ENCODE peak calls at places on chromosomes 2 and 18, in four cellular contexts. G is AG09309, H is endodermal cell, U is cardiac muscle cell. R is an unnamed sample.

GRCh38 chr18:79927597-79928562 is 23.6 kb downstream of the SLC66A2 start:
- DNase-seq in G (no peak), H (peak; percentile 30), U (no peak), R (no peak)

GRCh38 chr2:154875999-154876398 is 177.5 kb downstream of the KCNJ3 start:
- DNase-seq in G (no peak), H (no peak), U (no peak), R (no peak)

GRCh38 chr2:106104332-106105062 is 89.6 kb downstream of the UXS1 start:
- DNase-seq in H (peak; percentile 87), U (peak; percentile 73), G (no peak), R (peak; percentile 26)

GRCh38 chr2:100197643-100198153 is 55.3 kb upstream of the AFF3 start:
- DNase-seq in H (peak; percentile 81), G (no peak), U (peak; percentile 74), R (peak; percentile 46)

GRCh38 chr2:194954216-194954615 is 702.8 kb upstream of the SLC39A10 start:
- DNase-seq in G (no peak), H (no peak), U (no peak), R (no peak)

GRCh38 chr2:223993634-223994232 is 36.5 kb downstream of the MRPL44 start:
- DNase-seq in U (peak; percentile 89), G (peak; percentile 64), H (peak; percentile 85), R (peak; percentile 52)

GRCh38 chr2:1041012-1041805 is 90.6 kb downstream of the SNTG2 start:
- DNase-seq in G (no peak), U (no peak), H (no peak), R (no peak)

GRCh38 chr18:49784427-49785185 is 28.7 kb downstream of the ACAA2 start:
- DNase-seq in H (no peak), U (no peak), G (peak; percentile 16), R (no peak)

GRCh38 chr2:240739797-240740196 is 48.1 kb downstream of the AQP12A start:
- DNase-seq in G (no peak), H (no peak), U (no peak), R (no peak)

DNA sequence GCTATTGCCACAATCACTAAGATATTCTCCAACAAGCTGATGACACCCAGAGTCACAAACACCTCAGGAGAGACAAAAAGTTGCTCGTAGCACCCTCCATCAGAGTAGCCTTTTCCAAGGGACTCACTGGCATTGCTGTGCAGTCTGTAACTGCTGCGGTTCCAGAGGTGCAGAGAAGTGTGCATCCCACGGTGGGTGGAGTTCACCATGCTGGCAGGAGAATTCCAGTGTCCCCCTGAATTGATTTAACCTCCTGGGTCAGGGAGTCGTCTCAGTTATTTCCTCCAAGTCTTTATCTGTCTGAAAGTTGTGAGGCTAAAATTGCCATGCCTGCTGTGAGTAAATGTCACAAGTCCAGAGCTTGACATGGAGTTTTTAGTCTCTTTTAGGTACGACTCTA is 434 bp downstream of the MC4R start:
- DNase-seq in H (peak; percentile 44), U (no peak), G (no peak), R (no peak)
- H3K4me3 ChIP-seq in H (no peak overlapping the region), U (peak overlapping the region; percentile 4), G (no peak overlapping the region), R (no peak overlapping the region)

DNA sequence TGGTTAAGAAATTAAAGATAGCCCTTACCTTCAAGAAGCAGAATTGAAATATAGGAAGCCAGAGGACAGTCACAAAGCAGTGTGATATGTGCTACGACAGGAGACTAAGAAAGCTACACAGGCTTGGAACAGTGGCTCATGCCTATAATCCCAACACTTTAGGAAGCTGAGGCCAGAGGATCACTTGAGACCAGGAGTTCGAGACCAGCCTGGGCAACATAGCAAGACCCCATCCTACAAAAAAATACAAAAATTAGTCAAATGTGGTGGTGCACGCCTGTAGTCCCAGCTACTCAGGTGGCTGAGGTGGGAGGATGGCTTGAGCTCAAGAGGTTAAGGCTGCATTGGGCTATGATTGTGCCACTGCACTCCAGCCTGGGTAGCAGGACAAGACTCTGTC is 21.9 kb downstream of the GALNT3 start:
- DNase-seq in H (no peak), G (no peak), U (no peak), R (no peak)
- TF ChIP-seq CTCF in H (no peak), G (no peak), U (no peak), R (no peak)

DNA sequence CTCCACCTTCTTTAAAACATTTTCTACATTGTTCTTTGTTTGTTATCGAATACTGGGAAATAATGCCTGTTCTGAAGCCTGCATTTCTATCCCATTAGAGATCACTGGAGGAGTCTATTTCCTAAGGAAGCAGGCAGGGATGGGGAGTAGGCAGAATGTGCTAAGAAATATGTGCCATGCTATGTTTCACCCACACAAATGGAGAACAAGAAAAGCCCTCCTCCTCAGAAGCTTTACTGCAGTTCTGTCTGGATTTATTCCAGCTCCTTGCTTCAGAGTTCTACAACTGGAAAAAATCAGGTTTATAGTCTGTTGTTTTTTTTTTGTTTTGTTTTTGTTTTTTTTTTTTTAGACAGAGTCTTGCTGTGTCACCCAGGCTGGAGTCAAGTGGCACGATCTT is 825.1 kb downstream of the SLC4A3 start:
- DNase-seq in U (no peak), H (no peak), G (no peak), R (no peak)
- H3K4me3 ChIP-seq in U (no peak overlapping the region), H (no peak overlapping the region), G (no peak overlapping the region), R (no peak overlapping the region)

GRCh38 chr2:72940361-72940760 is 23.0 kb downstream of the EMX1 start:
- DNase-seq in G (no peak), H (no peak), U (no peak), R (no peak)

GRCh38 chr2:72937356-72937669 is 20.0 kb downstream of the EMX1 start:
- DNase-seq in H (no peak), U (no peak), G (no peak), R (no peak)

GRCh38 chr2:72940786-72941185 is 23.5 kb downstream of the EMX1 start:
- DNase-seq in H (peak; percentile 77), G (peak; percentile 20), U (peak; percentile 51), R (peak; percentile 45)

GRCh38 chr2:72936669-72937355 is 19.5 kb downstream of the EMX1 start:
- DNase-seq in G (no peak), U (no peak), H (no peak), R (no peak)

GRCh38 chr2:72938455-72938854 is 21.1 kb downstream of the EMX1 start:
- DNase-seq in H (no peak), U (no peak), G (no peak), R (no peak)
- TF ChIP-seq CTCF in H (peak; percentile 24), U (no peak), G (no peak), R (no peak)

GRCh38 chr2:42493885-42494433 is at the start of gene KCNG3:
- DNase-seq in G (no peak), U (peak; percentile 64), H (peak; percentile 89), R (peak; percentile 10)

GRCh38 chr2:42495234-42495581 is 1.4 kb upstream of the KCNG3 start:
- DNase-seq in U (no peak), G (no peak), H (no peak), R (no peak)

GRCh38 chr2:42494434-42495233 is 852 bp upstream of the KCNG3 start:
- DNase-seq in H (peak; percentile 91), U (peak; percentile 82), G (peak; percentile 25), R (peak; percentile 48)

GRCh38 chr2:42492691-42493467 is 903 bp downstream of the KCNG3 start:
- DNase-seq in U (peak; percentile 7), G (no peak), H (peak; percentile 81), R (no peak)

GRCh38 chr2:42493468-42493884 is 306 bp downstream of the KCNG3 start:
- DNase-seq in G (no peak), U (no peak), H (no peak), R (no peak)
- H3K4me3 ChIP-seq in G (no peak overlapping the region), U (peak overlapping the region; percentile 45), H (peak overlapping the region; percentile 62), R (peak overlapping the region; percentile 62)

GRCh38 chr2:40256008-40256407 is 195.9 kb downstream of the SLC8A1 start:
- DNase-seq in H (no peak), G (no peak), U (no peak), R (no peak)

GRCh38 chr2:40257812-40258457 is 194.0 kb downstream of the SLC8A1 start:
- DNase-seq in G (no peak), H (no peak), U (no peak), R (no peak)

GRCh38 chr2:40255118-40255517 is 196.8 kb downstream of the SLC8A1 start:
- DNase-seq in G (no peak), H (no peak), U (no peak), R (no peak)

GRCh38 chr2:40259900-40260299 is 192.0 kb downstream of the SLC8A1 start:
- DNase-seq in H (no peak), U (no peak), G (no peak), R (no peak)

DNA sequence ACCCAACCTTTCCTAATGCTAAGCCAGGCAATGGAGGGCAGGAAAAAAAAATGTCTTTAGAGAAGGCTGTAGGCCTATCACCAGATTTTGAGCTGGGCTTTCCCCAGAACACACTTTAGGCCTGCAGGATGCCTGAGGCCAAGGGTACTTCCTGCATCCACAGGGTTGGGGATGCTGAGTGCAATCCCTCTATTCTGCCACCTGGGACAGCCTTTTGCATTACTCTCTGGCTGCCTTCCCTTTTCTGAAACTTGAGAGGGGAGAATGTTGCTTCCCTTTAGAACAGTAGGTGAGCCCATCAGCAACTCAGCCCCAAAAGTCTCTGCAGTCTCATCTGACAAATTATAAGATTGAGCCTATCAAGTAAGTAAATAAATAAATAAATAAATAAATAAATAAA is 195.2 kb downstream of the SLC8A1 start:
- DNase-seq in H (peak; percentile 84), U (peak; percentile 20), G (no peak), R (no peak)
- TF ChIP-seq CTCF in H (peak; percentile 73), U (peak; percentile 31), G (peak; percentile 25), R (no peak)

R was measured in astrocyte.